ENCODE peak calls at places on chromosomes 6 and 20, in ten cellular contexts. E is pancreas, B is dorsolateral prefrontal cortex, V is left ventricle myocardium inferior, D is AG10803, A is psoas muscle, L is mucosa of descending colon, C is PC-9, H is adrenal gland, U is astrocyte. N is an unnamed sample.

GRCh38 chr20:37538003-37538402 is 10.3 kb upstream of the BLCAP start:
- DNase-seq in L (no peak), E (no peak), B (peak; percentile 74), D (peak; percentile 80), V (no peak), H (peak; percentile 85), C (no peak), A (no peak), U (peak; percentile 44), N (peak; percentile 76)

GRCh38 chr6:54194067-54194466 is 82.8 kb downstream of the MLIP start:
- DNase-seq in U (peak; percentile 69), B (no peak), D (peak; percentile 41), A (no peak), L (no peak), H (no peak), E (no peak), V (no peak), C (no peak), N (peak; percentile 22)

GRCh38 chr6:111788779-111789276 is 84.4 kb downstream of the FYN start:
- DNase-seq in A (no peak), E (no peak), V (no peak), U (no peak), H (no peak), L (no peak), B (no peak), D (no peak), C (no peak), N (no peak)

GRCh38 chr6:42781546-42781810 is 374 bp upstream of the BICRAL start:
- DNase-seq in C (no peak), B (no peak), D (peak; percentile 33), L (no peak), H (no peak), U (peak; percentile 38), E (no peak), A (no peak), V (no peak), N (no peak)

GRCh38 chr6:7505196-7505699 is 36.2 kb upstream of the DSP start:
- DNase-seq in A (no peak), H (peak; percentile 86), D (peak; percentile 86), L (peak; percentile 65), U (peak; percentile 91), C (peak; percentile 93), E (no peak), B (peak; percentile 58), V (no peak), N (peak; percentile 49)

GRCh38 chr6:50410577-50410976 is 302.7 kb upstream of the TFAP2D start:
- DNase-seq in H (no peak), C (no peak), B (no peak), U (no peak), E (no peak), L (no peak), D (no peak), V (no peak), A (no peak), N (no peak)

GRCh38 chr6:158060447-158061360 is 79.0 kb downstream of the SYNJ2 start:
- DNase-seq in D (peak; percentile 97), L (peak; percentile 64), E (peak; percentile 92), A (peak; percentile 98), B (peak; percentile 78), C (peak; percentile 89), U (peak; percentile 96), H (peak; percentile 99), V (peak; percentile 81), N (peak; percentile 93)

GRCh38 chr6:90440586-90441338 is 144.1 kb upstream of the BACH2 start:
- DNase-seq in B (no peak), D (no peak), U (no peak), C (no peak), L (no peak), V (no peak), A (no peak), E (no peak), H (no peak), N (no peak)

GRCh38 chr20:35264755-35265154 is 13.2 kb downstream of the MMP24OS start:
- DNase-seq in B (no peak), E (no peak), U (peak; percentile 33), V (no peak), H (no peak), L (no peak), C (peak; percentile 44), A (no peak), D (no peak), N (peak; percentile 36)

GRCh38 chr6:31878761-31879542 is at the start of gene SLC44A4:
- DNase-seq in C (peak; percentile 42), A (no peak), H (no peak), E (no peak), V (no peak), U (no peak), L (peak; percentile 83), D (no peak), B (no peak), N (no peak)

GRCh38 chr20:37453836-37454235 is 67.2 kb upstream of the NNAT start:
- DNase-seq in U (no peak), B (peak; percentile 32), A (no peak), D (no peak), V (no peak), H (no peak), E (no peak), C (no peak), L (no peak), N (no peak)

GRCh38 chr6:83155794-83156193 is 37.3 kb downstream of the PGM3 start:
- DNase-seq in B (no peak), L (no peak), A (no peak), D (no peak), E (no peak), V (no peak), H (no peak), C (no peak), U (no peak), N (no peak)

GRCh38 chr20:44516491-44516890 is 5.4 kb downstream of the SERINC3 start:
- DNase-seq in A (peak; percentile 78), D (peak; percentile 53), E (no peak), B (no peak), C (no peak), V (no peak), H (no peak), L (no peak), U (no peak), N (peak; percentile 25)

GRCh38 chr6:24658573-24659511 is 7.9 kb downstream of the TDP2 start:
- DNase-seq in B (no peak), D (peak; percentile 69), A (no peak), U (no peak), C (peak; percentile 75), H (no peak), E (no peak), V (no peak), L (no peak), N (peak; percentile 74)

GRCh38 chr20:56202493-56203077 is 45.9 kb upstream of the MC3R start:
- DNase-seq in V (no peak), A (no peak), E (no peak), H (no peak), U (no peak), D (no peak), C (peak; percentile 7), B (no peak), L (no peak), N (peak; percentile 24)

GRCh38 chr20:56195946-56196345 is 52.6 kb upstream of the MC3R start:
- DNase-seq in A (no peak), D (no peak), E (no peak), H (no peak), L (no peak), V (no peak), B (no peak), C (no peak), U (no peak), N (no peak)

GRCh38 chr20:56205350-56205749 is 43.2 kb upstream of the MC3R start:
- DNase-seq in L (no peak), D (no peak), E (no peak), H (no peak), V (no peak), U (no peak), C (no peak), B (no peak), A (no peak), N (no peak)

GRCh38 chr20:56204206-56204605 is 44.3 kb upstream of the MC3R start:
- DNase-seq in A (no peak), V (no peak), U (no peak), L (no peak), E (no peak), H (no peak), C (no peak), D (no peak), B (no peak), N (no peak)

DNA sequence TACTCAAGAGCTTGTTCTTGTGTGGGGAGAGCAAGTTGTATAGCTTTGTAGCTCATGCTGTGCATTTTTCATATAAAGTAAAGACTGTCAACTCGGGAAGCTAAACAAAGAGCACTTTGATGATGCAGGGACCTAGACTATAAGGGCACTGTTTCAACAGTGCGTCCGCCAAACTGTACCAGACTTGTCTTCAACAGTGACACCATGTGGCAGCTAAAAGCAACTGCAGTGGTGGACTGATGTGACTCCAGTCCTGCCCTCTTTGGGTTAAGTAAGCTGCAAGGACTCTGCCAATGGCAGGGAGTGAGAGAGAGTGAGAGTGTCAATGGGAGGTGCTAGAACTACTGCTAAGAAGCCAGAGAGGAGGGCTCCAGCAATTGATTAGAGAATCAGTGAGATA is 48.1 kb upstream of the MC3R start:
- DNase-seq in V (no peak), A (no peak), U (no peak), L (no peak), C (no peak), B (no peak), E (no peak), H (no peak), D (no peak), N (no peak)
- TF ChIP-seq CTCF in V (no peak), A (no peak), U (peak; percentile 24), L (no peak), C (peak; percentile 65), B (no peak), E (no peak), H (no peak), D (no peak), N (peak; percentile 12)

GRCh38 chr6:125393449-125393858 is 91.7 kb upstream of the HDDC2 start:
- DNase-seq in C (no peak), D (no peak), V (no peak), L (no peak), E (no peak), U (no peak), B (no peak), A (no peak), H (no peak), N (no peak)
- H3K4me3 ChIP-seq in C (no peak overlapping the region), D (no peak overlapping the region), V (no peak overlapping the region), L (no peak overlapping the region), E (no peak overlapping the region), U (no peak overlapping the region), B (no peak overlapping the region), A (no peak overlapping the region), H (no peak overlapping the region), N (no peak overlapping the region)

DNA sequence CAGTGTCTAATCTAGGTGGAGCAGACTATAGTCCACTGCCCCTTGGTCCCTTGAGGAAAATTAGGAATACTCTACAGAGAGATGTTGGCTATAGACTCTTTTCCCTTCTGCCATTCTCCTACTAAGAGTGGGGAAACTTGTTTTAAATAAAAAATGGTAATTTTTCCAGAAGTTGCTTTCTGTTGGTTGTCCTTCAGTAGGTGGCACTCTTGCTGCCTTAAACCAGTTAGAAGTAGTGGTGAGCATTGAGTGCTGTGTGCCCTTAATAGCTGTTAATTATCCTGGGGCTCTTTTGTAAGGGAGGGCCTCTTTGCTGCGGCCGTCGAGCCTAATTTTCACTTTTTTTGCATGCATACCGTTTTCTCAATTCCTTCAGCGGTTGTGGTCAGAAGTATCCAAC is 2.8 kb downstream of the CMTR1 start:
- DNase-seq in H (no peak), V (no peak), B (no peak), D (no peak), C (no peak), L (no peak), U (no peak), E (no peak), A (no peak), N (no peak)
- TF ChIP-seq CTCF in H (no peak), V (no peak), B (no peak), D (no peak), C (no peak), L (no peak), U (no peak), E (no peak), A (no peak), N (peak; percentile 3)

GRCh38 chr20:52102559-52102958 is 89.0 kb downstream of the ZFP64 start:
- DNase-seq in V (no peak), E (no peak), C (no peak), B (no peak), A (no peak), H (no peak), D (no peak), L (no peak), U (no peak), N (no peak)
- H3K4me3 ChIP-seq in V (no peak overlapping the region), E (no peak overlapping the region), C (peak overlapping the region; percentile 81), B (no peak overlapping the region), A (no peak overlapping the region), H (no peak overlapping the region), D (no peak overlapping the region), L (no peak overlapping the region), U (no peak overlapping the region), N (no peak overlapping the region)

N was measured in foreskin fibroblast.